ENCODE peak calls at places on chromosomes 4 and X, in nine cellular contexts. A is left ventricle myocardium inferior, H is choroid plexus epithelial cell, O is lung, E is endothelial cell of umbilical vein, X is RWPE2, W is astrocyte, L is upper lobe of right lung, K is colonic mucosa. Z is an unnamed sample.
A peak's percentile ranks its signal among the peaks of the same experiment; 100 is the strongest.

GRCh38 chrX:69243276-69243675 is 78.0 kb upstream of the PJA1 start:
- DNase-seq in E (no peak), K (no peak), A (no peak), O (no peak), X (no peak), H (no peak), W (no peak), L (no peak), Z (no peak)

GRCh38 chr4:142719854-142720541 is 126.1 kb downstream of the INPP4B start:
- DNase-seq in K (no peak), A (no peak), O (no peak), L (no peak), X (no peak), E (peak; percentile 39), W (peak; percentile 63), H (peak; percentile 49), Z (no peak)

GRCh38 chr4:37601527-37601926 is 84.6 kb downstream of the RELL1 start:
- DNase-seq in H (peak; percentile 90), O (no peak), A (no peak), E (peak; percentile 51), X (no peak), K (peak; percentile 65), L (no peak), W (peak; percentile 66), Z (no peak)

GRCh38 chr4:3107271-3108185 is 33.0 kb downstream of the HTT start:
- DNase-seq in A (peak; percentile 32), E (peak; percentile 33), X (no peak), H (peak; percentile 64), W (no peak), O (no peak), L (no peak), K (no peak), Z (no peak)

GRCh38 chr4:80162418-80162817 is 34.9 kb upstream of the PRDM8 start:
- DNase-seq in E (no peak), W (no peak), H (no peak), X (no peak), L (no peak), K (no peak), A (no peak), O (no peak), Z (no peak)

GRCh38 chrX:134375691-134376090 is 84.3 kb upstream of the HPRT1 start:
- DNase-seq in O (no peak), H (no peak), A (no peak), K (no peak), L (no peak), X (no peak), E (no peak), W (no peak), Z (no peak)

GRCh38 chr4:17494258-17494657 is 17.6 kb downstream of the QDPR start:
- DNase-seq in L (no peak), E (peak; percentile 46), W (peak; percentile 74), O (no peak), X (no peak), A (no peak), K (no peak), H (peak; percentile 71), Z (no peak)

GRCh38 chr4:110085131-110085530 is 113.3 kb downstream of the ELOVL6 start:
- DNase-seq in L (no peak), K (peak; percentile 93), O (peak; percentile 43), E (peak; percentile 59), A (no peak), X (no peak), W (no peak), H (peak; percentile 54), Z (peak; percentile 31)

GRCh38 chr4:102430511-102430910 is 70.6 kb upstream of the NFKB1 start:
- DNase-seq in A (no peak), X (no peak), L (no peak), W (peak; percentile 24), H (peak; percentile 42), E (peak; percentile 50), K (no peak), O (no peak), Z (no peak)

GRCh38 chr4:125702406-125702805 is 387.7 kb downstream of the FAT4 start:
- DNase-seq in H (peak; percentile 70), X (no peak), O (no peak), A (no peak), E (no peak), W (peak; percentile 17), K (no peak), L (no peak), Z (no peak)

GRCh38 chr4:48067536-48067935 is 51.0 kb downstream of the NIPAL1 start:
- DNase-seq in X (no peak), O (no peak), L (no peak), A (no peak), W (no peak), K (no peak), H (no peak), E (no peak), Z (no peak)

GRCh38 chrX:68186552-68187262 is 246.6 kb downstream of the OPHN1 start:
- DNase-seq in L (no peak), H (peak; percentile 8), X (no peak), O (no peak), W (no peak), A (no peak), K (no peak), E (peak; percentile 26), Z (no peak)

GRCh38 chr4:56658410-56659003 is 22.6 kb downstream of the HOPX start:
- DNase-seq in X (no peak), H (peak; percentile 44), W (peak; percentile 84), E (no peak), O (no peak), A (no peak), L (no peak), K (no peak), Z (no peak)

GRCh38 chrX:107706309-107706708 is 69.3 kb downstream of the TSC22D3 start:
- DNase-seq in X (no peak), L (no peak), E (no peak), A (no peak), K (no peak), W (no peak), O (no peak), H (no peak), Z (no peak)

GRCh38 chr4:79852305-79852730 is 220.7 kb downstream of the ANTXR2 start:
- DNase-seq in X (no peak), O (peak; percentile 29), A (peak; percentile 43), H (peak; percentile 80), L (no peak), W (peak; percentile 9), K (peak; percentile 20), E (peak; percentile 63), Z (no peak)

GRCh38 chr4:109588176-109588575 is 28.1 kb downstream of the MCUB start:
- DNase-seq in L (no peak), K (no peak), W (no peak), A (no peak), O (no peak), H (no peak), E (no peak), X (no peak), Z (peak; percentile 41)

GRCh38 chr4:36322921-36323354 is 41.5 kb downstream of the DTHD1 start:
- DNase-seq in H (peak; percentile 1), X (no peak), O (no peak), A (no peak), K (no peak), W (no peak), E (no peak), L (no peak), Z (peak; percentile 53)

GRCh38 chrX:52082578-52082977 is 13.6 kb upstream of the MAGED4B start:
- DNase-seq in A (no peak), K (no peak), W (peak; percentile 53), L (no peak), H (peak; percentile 0), X (no peak), O (no peak), E (no peak), Z (no peak)

GRCh38 chr4:107987916-107988762 is 1.6 kb upstream of the HADH start:
- DNase-seq in W (no peak), X (no peak), E (no peak), K (peak; percentile 37), H (no peak), A (no peak), O (no peak), L (no peak), Z (no peak)

GRCh38 chrX:129961180-129962083 is 21.0 kb upstream of the BCORL1 start:
- DNase-seq in W (no peak), E (no peak), H (no peak), K (peak; percentile 81), X (no peak), O (peak; percentile 63), A (peak; percentile 44), L (peak; percentile 85), Z (peak; percentile 46)

GRCh38 chrX:152822383-152823086 is 8.0 kb downstream of the CETN2 start:
- DNase-seq in E (no peak), X (no peak), O (no peak), K (no peak), W (no peak), L (no peak), H (no peak), A (no peak), Z (no peak)

GRCh38 chr4:140071806-140072205 is 82.2 kb downstream of the MAML3 start:
- DNase-seq in L (no peak), H (peak; percentile 97), E (no peak), W (peak; percentile 99), A (peak; percentile 40), X (no peak), O (no peak), K (no peak), Z (peak; percentile 70)

GRCh38 chrX:139691843-139692505 is 16.0 kb downstream of the MCF2 start:
- DNase-seq in E (peak; percentile 1), K (no peak), O (no peak), H (no peak), W (no peak), X (no peak), A (no peak), L (no peak), Z (no peak)
- H3K4me3 ChIP-seq in E (no peak overlapping the region), K (no peak overlapping the region), O (no peak overlapping the region), H (peak overlapping the region; percentile 28), W (peak overlapping the region; percentile 42), X (peak overlapping the region; percentile 13), A (peak overlapping the region; percentile 64), L (peak overlapping the region; percentile 35), Z (no peak overlapping the region)

DNA sequence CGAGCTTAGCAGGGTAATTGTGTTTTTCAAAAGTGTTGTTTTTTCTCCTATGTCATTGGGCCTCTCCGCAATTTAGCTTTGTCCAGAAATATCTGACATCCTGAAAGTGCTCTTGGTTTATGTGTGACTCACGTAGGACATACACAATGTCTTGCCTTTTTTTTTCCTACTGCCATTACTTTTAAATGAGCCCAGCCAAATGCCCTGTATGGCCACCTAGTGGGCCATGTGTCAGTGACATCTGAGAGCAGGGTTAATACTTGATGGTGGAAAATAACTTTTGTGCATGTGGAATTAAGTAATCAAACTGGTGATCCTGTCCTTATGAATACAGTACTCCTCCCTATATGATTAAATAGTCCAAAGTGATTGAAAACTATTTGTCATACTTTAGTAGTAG is 1411.1 kb upstream of the TENM3 start:
- DNase-seq in A (no peak), X (no peak), H (no peak), L (no peak), O (no peak), K (no peak), E (no peak), W (no peak), Z (no peak)
- TF ChIP-seq CTCF in A (no peak), X (peak; percentile 16), H (peak; percentile 28), L (no peak), O (no peak), K (no peak), E (no peak), W (peak; percentile 20), Z (no peak)

GRCh38 chr4:177444911-177445736 is 2.9 kb upstream of the AGA start:
- DNase-seq in O (no peak), W (no peak), H (no peak), K (peak; percentile 44), E (no peak), X (no peak), L (no peak), A (no peak), Z (no peak)
- H3K4me3 ChIP-seq in O (no peak overlapping the region), W (no peak overlapping the region), H (no peak overlapping the region), K (no peak overlapping the region), E (no peak overlapping the region), X (no peak overlapping the region), L (no peak overlapping the region), A (no peak overlapping the region), Z (no peak overlapping the region)

GRCh38 chr4:180641495-180641894 is 1601.7 kb upstream of the TENM3 start:
- DNase-seq in W (no peak), X (no peak), H (no peak), O (no peak), E (no peak), K (no peak), A (no peak), L (no peak), Z (no peak)
- TF ChIP-seq CTCF in W (no peak), X (peak; percentile 23), H (no peak), O (no peak), E (no peak), K (no peak), A (no peak), L (no peak), Z (no peak)